ENCODE peak calls at places on chromosomes 11 and 22, in four cellular contexts. V, Q, X and B are unnamed samples.
A peak's percentile ranks its signal among the peaks of the same experiment; 100 is the strongest.

GRCh38 chr22:33472462-33473344 is 414.5 kb upstream of the SYN3 start:
- DNase-seq in X (no peak), Q (no peak), V (no peak), B (no peak)

GRCh38 chr22:27662359-27663030 is 139.1 kb downstream of the MN1 start:
- DNase-seq in X (no peak), V (no peak), Q (no peak), B (no peak)

GRCh38 chr22:20779813-20780148 is 5.9 kb downstream of the SERPIND1 start:
- DNase-seq in X (peak; percentile 83), V (no peak), Q (no peak), B (no peak)

GRCh38 chr22:38467904-38468760 is at the start of gene KDELR3:
- DNase-seq in Q (peak; percentile 15), X (peak; percentile 62), V (peak; percentile 59), B (no peak)

GRCh38 chr22:50625131-50625567 is 2.8 kb downstream of the ARSA start:
- DNase-seq in V (no peak), Q (no peak), X (no peak), B (no peak)

GRCh38 chr11:61587541-61587941 is 6.7 kb upstream of the SYT7 start:
- DNase-seq in X (peak; percentile 32), V (peak; percentile 90), Q (no peak), B (no peak)

GRCh38 chr22:18997925-18998315 is 61.8 kb upstream of the PRODH start:
- DNase-seq in X (no peak), V (peak; percentile 24), Q (no peak), B (no peak)

GRCh38 chr22:38930512-38930911 is 26.9 kb upstream of the APOBEC3A start:
- DNase-seq in X (no peak), V (no peak), Q (no peak), B (no peak)

GRCh38 chr11:120735035-120735434 is 223.5 kb downstream of the GRIK4 start:
- DNase-seq in V (no peak), X (no peak), Q (no peak), B (no peak)

GRCh38 chr22:20434264-20434751 is 3.3 kb downstream of the SCARF2 start:
- DNase-seq in Q (no peak), V (no peak), X (no peak), B (no peak)

GRCh38 chr11:20030472-20030871 is 129.8 kb downstream of the DBX1 start:
- DNase-seq in X (no peak), V (no peak), Q (no peak), B (no peak)

GRCh38 chr11:128828350-128828749 is 38.7 kb downstream of the KCNJ1 start:
- DNase-seq in X (peak; percentile 16), V (no peak), Q (no peak), B (no peak)

GRCh38 chr11:2789331-2789730 is 89.5 kb upstream of the KCNQ1OT1 start:
- DNase-seq in X (no peak), V (no peak), Q (no peak), B (no peak)

GRCh38 chr11:79147731-79148130 is 293.1 kb downstream of the TENM4 start:
- DNase-seq in X (no peak), Q (no peak), V (no peak), B (no peak)

GRCh38 chr11:118531597-118532084 is 649 bp downstream of the TMEM25 start:
- DNase-seq in Q (no peak), V (peak; percentile 36), X (no peak), B (no peak)

GRCh38 chr11:19220903-19221682 is 19.3 kb upstream of the CSRP3 start:
- DNase-seq in X (no peak), V (no peak), Q (no peak), B (no peak)

GRCh38 chr22:19398206-19398605 is 33.3 kb downstream of the HIRA start:
- DNase-seq in Q (no peak), V (no peak), X (no peak), B (no peak)

GRCh38 chr11:74268451-74268850 is 43.0 kb downstream of the P4HA3 start:
- DNase-seq in X (peak; percentile 43), Q (no peak), V (no peak), B (no peak)

GRCh38 chr11:72758304-72758689 is 6.1 kb upstream of the ARAP1 start:
- DNase-seq in X (no peak), Q (no peak), V (no peak), B (no peak)

GRCh38 chr11:66729447-66729846 is 431 bp upstream of the SPTBN2 start:
- DNase-seq in Q (no peak), X (no peak), V (no peak), B (no peak)

GRCh38 chr11:66727282-66727882 is 1.6 kb downstream of the SPTBN2 start:
- DNase-seq in Q (no peak), V (peak; percentile 61), X (peak; percentile 50), B (peak; percentile 56)

GRCh38 chr11:66725646-66726045 is 3.4 kb downstream of the SPTBN2 start:
- DNase-seq in X (no peak), Q (no peak), V (peak; percentile 21), B (no peak)

GRCh38 chr11:66727883-66728759 is 895 bp downstream of the SPTBN2 start:
- DNase-seq in V (peak; percentile 56), X (no peak), Q (no peak), B (peak; percentile 49)

DNA sequence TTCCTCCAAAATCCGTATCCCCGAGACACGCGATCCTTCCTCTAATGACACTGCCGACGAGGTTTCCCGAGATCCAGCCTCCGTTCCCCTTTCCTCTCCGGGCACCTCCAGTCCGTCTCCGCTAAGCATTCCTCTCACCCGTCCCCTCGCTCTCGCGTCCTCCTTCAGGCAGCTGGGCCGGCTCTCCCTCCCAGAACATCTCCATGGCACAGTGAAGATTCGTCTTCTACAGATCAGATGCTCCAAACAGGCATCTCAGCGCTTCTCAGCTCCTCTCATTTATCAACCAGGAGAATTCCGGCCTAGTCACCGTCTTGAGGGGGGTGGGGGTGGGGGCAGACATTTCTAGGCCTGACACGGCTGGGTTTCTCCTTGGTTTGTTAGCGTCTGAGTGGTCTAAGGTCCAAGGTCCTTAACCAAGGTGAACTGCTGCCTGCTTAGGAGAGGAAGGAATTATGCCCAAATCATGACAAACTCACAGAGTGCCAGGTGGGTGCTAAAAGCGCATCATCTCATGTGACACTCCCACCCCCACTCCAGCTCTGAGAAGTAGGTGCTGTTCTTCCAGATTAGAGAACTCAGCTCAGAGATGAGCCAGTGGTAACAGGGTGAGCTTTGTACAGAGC is at the start of gene SPTBN2:
- DNase-seq in X (peak; percentile 48), V (peak; percentile 82), Q (no peak), B (peak; percentile 36)
- H3K4me2 ChIP-seq in X (peak within 1 kb of the TSS; percentile 85), V (peak within 1 kb of the TSS; percentile 93), Q (peak within 1 kb of the TSS; percentile 64), B (peak within 1 kb of the TSS; percentile 68)

DNA sequence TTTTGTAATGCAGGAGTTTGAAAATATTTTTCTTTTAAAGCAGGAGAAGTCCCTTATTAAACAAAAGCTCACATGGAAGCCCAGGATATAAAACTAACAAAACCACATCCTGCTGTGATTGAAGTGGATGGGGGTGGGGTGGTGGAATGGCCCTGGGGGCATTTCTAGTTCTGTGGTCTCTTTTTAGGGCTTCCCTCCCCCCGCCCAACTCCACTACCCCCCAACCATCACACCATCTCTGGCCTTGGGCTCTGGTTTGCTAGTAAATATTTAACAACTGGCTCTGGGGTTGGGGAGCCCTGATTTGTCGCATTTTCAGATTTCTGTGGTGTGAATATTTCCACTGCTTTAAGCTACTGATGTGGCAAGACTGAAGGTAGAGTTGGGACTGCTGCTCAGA is 279.6 kb upstream of the PLET1 start:
- DNase-seq in V (no peak), X (no peak), Q (no peak), B (no peak)
- H3K4me1 ChIP-seq in V (peaks cover 11% of the 10 kb centered on the region), X (no peaks in the 10 kb centered on the region), Q (no peaks in the 10 kb centered on the region), B (no peaks in the 10 kb centered on the region)

GRCh38 chr11:16861867-16862266 is 123.4 kb downstream of the C11orf58 start:
- DNase-seq in Q (no peak), V (no peak), X (no peak), B (no peak)
- H3K4me2 ChIP-seq in Q (no peak overlapping the region), V (no peak overlapping the region), X (no peak overlapping the region), B (no peak overlapping the region)

DNA sequence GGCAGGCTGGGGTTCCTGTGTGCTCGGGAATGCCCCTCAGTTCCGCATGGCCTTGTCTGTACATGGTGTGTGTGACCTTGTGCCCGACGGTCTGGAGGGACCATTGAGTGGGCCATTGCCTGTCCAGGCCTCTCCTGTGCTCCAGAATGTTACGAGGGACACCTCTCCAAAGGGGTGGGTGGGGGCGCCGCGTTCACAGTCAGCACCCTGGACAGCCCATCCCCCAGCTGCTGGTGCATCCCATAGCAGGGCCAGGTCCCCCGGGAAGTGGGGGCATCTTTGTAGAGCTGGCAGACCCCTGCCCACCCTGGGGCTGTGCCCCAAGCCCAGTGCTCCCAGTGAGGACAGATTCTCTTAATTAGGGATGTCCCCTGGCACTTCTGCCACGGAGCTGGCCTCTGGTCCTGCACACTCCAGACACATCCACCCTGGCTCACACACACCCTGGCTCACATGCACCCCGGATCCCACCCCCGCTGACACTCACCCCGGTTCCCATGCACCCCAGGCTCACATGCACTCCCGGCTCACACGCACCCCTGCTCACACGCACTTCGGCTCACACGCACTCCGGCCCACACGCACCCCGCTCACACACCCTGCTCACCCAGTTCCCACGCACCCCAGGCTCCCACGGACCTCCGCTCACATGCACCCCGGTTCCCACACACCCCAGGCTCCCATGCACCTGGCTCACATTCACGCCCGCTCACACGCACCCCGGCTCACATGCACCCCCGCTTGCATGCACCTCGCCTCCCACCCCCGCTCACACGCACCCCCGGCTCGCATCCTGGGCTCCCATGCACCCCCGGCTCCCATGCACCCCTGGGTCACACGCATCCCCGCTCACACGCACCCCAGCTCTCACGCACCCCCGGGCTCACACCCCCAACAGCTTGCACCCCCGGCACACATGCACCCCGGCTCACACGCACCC is 15.7 kb downstream of the TSPAN4 start:
- DNase-seq in X (no peak), V (no peak), Q (no peak), B (no peak)
- H3K4me1 ChIP-seq in X (no peaks in the 10 kb centered on the region), V (peaks cover 26% of the 10 kb centered on the region), Q (peaks cover 7% of the 10 kb centered on the region), B (peaks cover 5% of the 10 kb centered on the region)

DNA sequence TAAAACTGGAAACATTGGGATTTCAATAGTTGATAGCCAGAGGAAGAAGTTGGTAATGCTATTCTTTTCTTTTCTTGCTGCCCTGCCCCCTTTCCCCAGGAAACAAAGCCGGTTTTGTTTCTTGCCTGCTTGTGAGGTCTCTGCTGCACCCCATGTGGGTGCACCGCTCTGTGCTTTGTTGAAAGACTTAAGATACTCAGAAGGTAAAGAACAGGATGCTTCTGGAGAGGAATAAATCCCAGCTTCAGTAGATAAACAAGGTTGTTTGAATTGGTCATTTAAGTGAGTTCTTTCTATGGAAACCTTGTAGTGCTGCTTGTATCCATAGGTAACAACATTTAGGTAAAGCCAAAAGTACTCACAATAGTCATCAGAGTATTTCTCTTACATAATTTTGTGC is 87.5 kb downstream of the YAP1 start:
- DNase-seq in Q (no peak), X (no peak), V (peak; percentile 92), B (no peak)
- H3K4me2 ChIP-seq in Q (no peak overlapping the region), X (no peak overlapping the region), V (peak overlapping the region; percentile 36), B (no peak overlapping the region)

GRCh38 chr22:35611891-35612576 is 5.1 kb downstream of the MB start:
- DNase-seq in Q (no peak), X (no peak), V (no peak), B (peak; percentile 60)

GRCh38 chr22:35612903-35613302 is 4.2 kb downstream of the MB start:
- DNase-seq in Q (no peak), V (no peak), X (no peak), B (no peak)

GRCh38 chr22:35615156-35615555 is 2.0 kb downstream of the MB start:
- DNase-seq in X (no peak), V (no peak), Q (no peak), B (no peak)

GRCh38 chr22:35616043-35616442 is 1.1 kb downstream of the MB start:
- DNase-seq in Q (no peak), V (no peak), X (no peak), B (no peak)

GRCh38 chr22:35614404-35614803 is 2.7 kb downstream of the MB start:
- DNase-seq in V (no peak), X (no peak), Q (no peak), B (no peak)
- H3K4me1 ChIP-seq in V (no peaks in the 10 kb centered on the region), X (no peaks in the 10 kb centered on the region), Q (no peaks in the 10 kb centered on the region), B (peaks cover 17% of the 10 kb centered on the region)